ENCODE peak calls at places on chromosomes 4 and X, in nine cellular contexts. Y is NAMALWA, C is nephron progenitor cell, E is stomach, K is iris pigment epithelial cell, S is cardiac muscle cell, O is left cardiac atrium, T is NCI-H1417 treated with DMSO at 0.1 percent for 48 hours, G is heart right ventricle. J is an unnamed sample.

GRCh38 chrX:72540318-72540717 is 32.3 kb downstream of the HDAC8 start:
- DNase-seq in Y (peak; percentile 37), C (no peak), E (no peak), K (peak; percentile 44), S (peak; percentile 6), O (no peak), T (peak; percentile 5), G (no peak), J (no peak)

GRCh38 chr4:124189545-124189944 is 523.0 kb downstream of the ANKRD50 start:
- DNase-seq in Y (no peak), C (no peak), E (no peak), K (peak; percentile 61), S (no peak), O (no peak), T (no peak), G (no peak), J (no peak)

GRCh38 chr4:6416518-6417286 is 55.7 kb downstream of the PPP2R2C start:
- DNase-seq in Y (no peak), C (no peak), E (no peak), K (no peak), S (no peak), O (no peak), T (no peak), G (no peak), J (no peak)

GRCh38 chr4:173782660-173783059 is 252.6 kb upstream of the HAND2 start:
- DNase-seq in Y (no peak), C (no peak), E (no peak), K (no peak), S (no peak), O (no peak), T (no peak), G (no peak), J (no peak)

GRCh38 chr4:88452941-88453340 is 4.0 kb upstream of the HERC5 start:
- DNase-seq in Y (peak; percentile 13), C (no peak), E (no peak), K (no peak), S (no peak), O (no peak), T (no peak), G (no peak), J (no peak)

GRCh38 chrX:28552882-28553829 is 34.1 kb upstream of the IL1RAPL1 start:
- DNase-seq in Y (no peak), C (no peak), E (no peak), K (no peak), S (no peak), O (no peak), T (no peak), G (no peak), J (no peak)

GRCh38 chrX:93419642-93420041 is 253.7 kb downstream of the NAP1L3 start:
- DNase-seq in Y (no peak), C (no peak), E (no peak), K (no peak), S (no peak), O (no peak), T (no peak), G (no peak), J (no peak)

GRCh38 chr4:31083451-31083850 is 363.3 kb downstream of the PCDH7 start:
- DNase-seq in Y (no peak), C (no peak), E (no peak), K (no peak), S (no peak), O (no peak), T (no peak), G (no peak), J (no peak)

GRCh38 chrX:153333821-153334653 is at the start of gene ZNF275:
- DNase-seq in Y (peak; percentile 80), C (peak; percentile 83), E (peak; percentile 82), K (peak; percentile 72), S (peak; percentile 87), O (peak; percentile 86), T (peak; percentile 19), G (peak; percentile 75), J (peak; percentile 85)

GRCh38 chr4:26912810-26913209 is 52.2 kb downstream of the STIM2 start:
- DNase-seq in Y (no peak), C (no peak), E (no peak), K (peak; percentile 6), S (no peak), O (no peak), T (no peak), G (no peak), J (no peak)

GRCh38 chr4:158302076-158302866 is 92.0 kb downstream of the TMEM144 start:
- DNase-seq in Y (no peak), C (no peak), E (no peak), K (peak; percentile 65), S (no peak), O (no peak), T (no peak), G (no peak), J (no peak)

GRCh38 chr4:7398104-7398423 is 36.7 kb downstream of the PSAPL1 start:
- DNase-seq in Y (no peak), C (no peak), E (no peak), K (peak; percentile 45), S (peak; percentile 85), O (no peak), T (no peak), G (peak; percentile 59), J (no peak)

GRCh38 chr4:165874799-165875371 is 1.8 kb downstream of the TLL1 start:
- DNase-seq in Y (no peak), C (peak; percentile 60), E (no peak), K (no peak), S (peak; percentile 38), O (peak; percentile 53), T (no peak), G (peak; percentile 25), J (peak; percentile 3)

GRCh38 chr4:110823251-110823650 is 200.4 kb upstream of the PITX2 start:
- DNase-seq in Y (no peak), C (no peak), E (no peak), K (peak; percentile 45), S (no peak), O (no peak), T (no peak), G (no peak), J (no peak)

GRCh38 chr4:184216436-184217004 is 1.2 kb downstream of the ENPP6 start:
- DNase-seq in Y (no peak), C (no peak), E (no peak), K (no peak), S (no peak), O (no peak), T (no peak), G (no peak), J (no peak)

GRCh38 chrX:15471016-15471415 is 22.1 kb downstream of the PIR start:
- DNase-seq in Y (peak; percentile 76), C (peak; percentile 72), E (peak; percentile 65), K (peak; percentile 66), S (peak; percentile 73), O (peak; percentile 51), T (no peak), G (peak; percentile 38), J (peak; percentile 23)

GRCh38 chrX:18674417-18674787 is 2.5 kb upstream of the RS1 start:
- DNase-seq in Y (no peak), C (peak; percentile 32), E (peak; percentile 27), K (no peak), S (no peak), O (peak; percentile 32), T (no peak), G (peak; percentile 7), J (peak; percentile 15)

GRCh38 chr4:175412161-175412560 is 399.9 kb downstream of the GPM6A start:
- DNase-seq in Y (no peak), C (no peak), E (no peak), K (peak; percentile 44), S (no peak), O (no peak), T (no peak), G (no peak), J (no peak)

GRCh38 chrX:48736303-48736702 is 25.2 kb upstream of the GLOD5 start:
- DNase-seq in Y (peak; percentile 3), C (no peak), E (no peak), K (no peak), S (no peak), O (no peak), T (no peak), G (no peak), J (no peak)

GRCh38 chrX:25523574-25523973 is 507.8 kb upstream of the ARX start:
- DNase-seq in Y (peak; percentile 38), C (peak; percentile 36), E (no peak), K (peak; percentile 67), S (peak; percentile 47), O (no peak), T (peak; percentile 8), G (peak; percentile 18), J (no peak)

GRCh38 chrX:119325456-119325855 is 73.7 kb upstream of the SLC25A43 start:
- DNase-seq in Y (no peak), C (no peak), E (no peak), K (peak; percentile 0), S (no peak), O (no peak), T (no peak), G (no peak), J (no peak)

GRCh38 chrX:111100191-111100590 is 4.2 kb downstream of the PAK3 start:
- DNase-seq in Y (peak; percentile 49), C (peak; percentile 46), E (no peak), K (peak; percentile 20), S (peak; percentile 77), O (no peak), T (no peak), G (no peak), J (no peak)

GRCh38 chrX:18927558-18927957 is 56.4 kb downstream of the PHKA2 start:
- DNase-seq in Y (no peak), C (no peak), E (no peak), K (no peak), S (no peak), O (no peak), T (peak; percentile 73), G (no peak), J (no peak)

GRCh38 chr4:149120331-149121014 is 678.3 kb upstream of the NR3C2 start:
- DNase-seq in Y (no peak), C (no peak), E (no peak), K (peak; percentile 44), S (no peak), O (no peak), T (no peak), G (no peak), J (no peak)

GRCh38 chrX:9847071-9847470 is 60.8 kb downstream of the SHROOM2 start:
- DNase-seq in Y (no peak), C (no peak), E (no peak), K (peak; percentile 64), S (peak; percentile 44), O (no peak), T (no peak), G (no peak), J (no peak)

GRCh38 chr4:183635333-183635732 is 23.7 kb downstream of the RWDD4 start:
- DNase-seq in Y (no peak), C (peak; percentile 13), E (no peak), K (no peak), S (no peak), O (no peak), T (no peak), G (no peak), J (no peak)

GRCh38 chr4:57233391-57233790 is 123.2 kb upstream of the IGFBP7 start:
- DNase-seq in Y (no peak), C (no peak), E (no peak), K (peak; percentile 57), S (no peak), O (no peak), T (no peak), G (no peak), J (no peak)

GRCh38 chr4:1323635-1324442 is 23.2 kb upstream of the UVSSA start:
- DNase-seq in Y (no peak), C (no peak), E (no peak), K (peak; percentile 98), S (no peak), O (peak; percentile 4), T (no peak), G (no peak), J (no peak)

GRCh38 chr4:148574502-148574901 is 132.3 kb upstream of the NR3C2 start:
- DNase-seq in Y (no peak), C (no peak), E (no peak), K (peak; percentile 46), S (no peak), O (no peak), T (no peak), G (peak; percentile 11), J (no peak)

GRCh38 chrX:19687395-19687794 is 172.1 kb upstream of the MAP3K15 start:
- DNase-seq in Y (no peak), C (no peak), E (no peak), K (no peak), S (no peak), O (no peak), T (no peak), G (no peak), J (no peak)

GRCh38 chr4:187294861-187295260 is 571.2 kb upstream of the FAT1 start:
- DNase-seq in Y (no peak), C (no peak), E (no peak), K (peak; percentile 49), S (no peak), O (no peak), T (no peak), G (no peak), J (no peak)